ENCODE peak calls at places on chromosomes 3 and 15, in nine cellular contexts. One of them, this sample, is unnamed.
A peak's percentile ranks its signal among the peaks of the same experiment; 100 is the strongest.

GRCh38 chr3:170477395-170477794 is 58.7 kb downstream of the CLDN11 start:
- ATAC-seq in naive B cell: no peak
- ATAC-seq in stimulated activated naive B cell treated with anti-CD40 and anti-IgM and Interleukin-4, amounts not matched to agents 10 μg/mL and 1 μg/mL and 100 μg/mL, for 72 hours: no peak
- ATAC-seq in heart right ventricle: no peak
- ATAC-seq in activated CD4-positive, alpha-beta T cell treated with anti-CD3 and anti-CD28 coated beads for 36 hours: peak; percentile 57
- ATAC-seq in stimulated activated effector memory CD8-positive, alpha-beta T cell treated with anti-CD3 and anti-CD28 coated beads, Interleukin-12 subunit alpha, Interleukin-12 subunit beta, amount 100 ng/mL, for 72 hours: peak; percentile 79
- ATAC-seq in naive thymus-derived CD8-positive, alpha-beta T cell: no peak
- ATAC-seq in SK-N-SH treated with all-trans-retinoic acid at 6 μM for 48 hours: peak; percentile 48
- ATAC-seq in A549: no peak
- ATAC-seq in this sample: no peak

GRCh38 chr3:193863657-193864323 is 270.8 kb downstream of the OPA1 start:
- ATAC-seq in naive B cell: no peak
- ATAC-seq in stimulated activated effector memory CD8-positive, alpha-beta T cell treated with anti-CD3 and anti-CD28 coated beads, Interleukin-12 subunit alpha, Interleukin-12 subunit beta, amount 100 ng/mL, for 72 hours: no peak
- ATAC-seq in stimulated activated naive B cell treated with anti-CD40 and anti-IgM and Interleukin-4, amounts not matched to agents 10 μg/mL and 1 μg/mL and 100 μg/mL, for 72 hours: no peak
- ATAC-seq in naive thymus-derived CD8-positive, alpha-beta T cell: no peak
- ATAC-seq in activated CD4-positive, alpha-beta T cell treated with anti-CD3 and anti-CD28 coated beads for 36 hours: no peak
- ATAC-seq in heart right ventricle: peak; percentile 74
- ATAC-seq in A549: no peak
- ATAC-seq in SK-N-SH treated with all-trans-retinoic acid at 6 μM for 48 hours: peak; percentile 40
- ATAC-seq in this sample: no peak

GRCh38 chr3:4065080-4065479 is 238.1 kb upstream of the SETMAR start:
- ATAC-seq in naive thymus-derived CD8-positive, alpha-beta T cell: peak; percentile 44
- ATAC-seq in SK-N-SH treated with all-trans-retinoic acid at 6 μM for 48 hours: no peak
- ATAC-seq in naive B cell: peak; percentile 91
- ATAC-seq in stimulated activated naive B cell treated with anti-CD40 and anti-IgM and Interleukin-4, amounts not matched to agents 10 μg/mL and 1 μg/mL and 100 μg/mL, for 72 hours: peak; percentile 91
- ATAC-seq in A549: no peak
- ATAC-seq in stimulated activated effector memory CD8-positive, alpha-beta T cell treated with anti-CD3 and anti-CD28 coated beads, Interleukin-12 subunit alpha, Interleukin-12 subunit beta, amount 100 ng/mL, for 72 hours: no peak
- ATAC-seq in activated CD4-positive, alpha-beta T cell treated with anti-CD3 and anti-CD28 coated beads for 36 hours: no peak
- ATAC-seq in heart right ventricle: no peak
- ATAC-seq in this sample: peak; percentile 94

GRCh38 chr3:111285188-111285547 is 213.6 kb downstream of the NECTIN3 start:
- ATAC-seq in stimulated activated naive B cell treated with anti-CD40 and anti-IgM and Interleukin-4, amounts not matched to agents 10 μg/mL and 1 μg/mL and 100 μg/mL, for 72 hours: no peak
- ATAC-seq in A549: no peak
- ATAC-seq in heart right ventricle: no peak
- ATAC-seq in SK-N-SH treated with all-trans-retinoic acid at 6 μM for 48 hours: no peak
- ATAC-seq in naive B cell: no peak
- ATAC-seq in activated CD4-positive, alpha-beta T cell treated with anti-CD3 and anti-CD28 coated beads for 36 hours: no peak
- ATAC-seq in stimulated activated effector memory CD8-positive, alpha-beta T cell treated with anti-CD3 and anti-CD28 coated beads, Interleukin-12 subunit alpha, Interleukin-12 subunit beta, amount 100 ng/mL, for 72 hours: no peak
- ATAC-seq in naive thymus-derived CD8-positive, alpha-beta T cell: no peak
- ATAC-seq in this sample: no peak

GRCh38 chr3:71010731-71011455 is 572.6 kb downstream of the FOXP1 start:
- ATAC-seq in stimulated activated effector memory CD8-positive, alpha-beta T cell treated with anti-CD3 and anti-CD28 coated beads, Interleukin-12 subunit alpha, Interleukin-12 subunit beta, amount 100 ng/mL, for 72 hours: peak; percentile 97
- ATAC-seq in heart right ventricle: no peak
- ATAC-seq in SK-N-SH treated with all-trans-retinoic acid at 6 μM for 48 hours: no peak
- ATAC-seq in stimulated activated naive B cell treated with anti-CD40 and anti-IgM and Interleukin-4, amounts not matched to agents 10 μg/mL and 1 μg/mL and 100 μg/mL, for 72 hours: peak; percentile 88
- ATAC-seq in naive B cell: peak; percentile 65
- ATAC-seq in A549: no peak
- ATAC-seq in naive thymus-derived CD8-positive, alpha-beta T cell: peak; percentile 74
- ATAC-seq in activated CD4-positive, alpha-beta T cell treated with anti-CD3 and anti-CD28 coated beads for 36 hours: peak; percentile 96
- ATAC-seq in this sample: peak; percentile 86

GRCh38 chr15:86082619-86083377 is 3.1 kb downstream of the AGBL1 start:
- ATAC-seq in naive thymus-derived CD8-positive, alpha-beta T cell: no peak
- ATAC-seq in heart right ventricle: no peak
- ATAC-seq in naive B cell: no peak
- ATAC-seq in activated CD4-positive, alpha-beta T cell treated with anti-CD3 and anti-CD28 coated beads for 36 hours: peak; percentile 42
- ATAC-seq in A549: no peak
- ATAC-seq in SK-N-SH treated with all-trans-retinoic acid at 6 μM for 48 hours: peak; percentile 52
- ATAC-seq in stimulated activated naive B cell treated with anti-CD40 and anti-IgM and Interleukin-4, amounts not matched to agents 10 μg/mL and 1 μg/mL and 100 μg/mL, for 72 hours: no peak
- ATAC-seq in stimulated activated effector memory CD8-positive, alpha-beta T cell treated with anti-CD3 and anti-CD28 coated beads, Interleukin-12 subunit alpha, Interleukin-12 subunit beta, amount 100 ng/mL, for 72 hours: no peak
- ATAC-seq in this sample: no peak

GRCh38 chr3:21738935-21739334 is 12.1 kb downstream of the ZNF385D start:
- ATAC-seq in heart right ventricle: peak; percentile 48
- ATAC-seq in A549: no peak
- ATAC-seq in SK-N-SH treated with all-trans-retinoic acid at 6 μM for 48 hours: no peak
- ATAC-seq in stimulated activated effector memory CD8-positive, alpha-beta T cell treated with anti-CD3 and anti-CD28 coated beads, Interleukin-12 subunit alpha, Interleukin-12 subunit beta, amount 100 ng/mL, for 72 hours: no peak
- ATAC-seq in activated CD4-positive, alpha-beta T cell treated with anti-CD3 and anti-CD28 coated beads for 36 hours: no peak
- ATAC-seq in naive B cell: no peak
- ATAC-seq in stimulated activated naive B cell treated with anti-CD40 and anti-IgM and Interleukin-4, amounts not matched to agents 10 μg/mL and 1 μg/mL and 100 μg/mL, for 72 hours: no peak
- ATAC-seq in naive thymus-derived CD8-positive, alpha-beta T cell: no peak
- ATAC-seq in this sample: no peak

GRCh38 chr3:41158947-41159346 is 40.4 kb upstream of the CTNNB1 start:
- ATAC-seq in stimulated activated naive B cell treated with anti-CD40 and anti-IgM and Interleukin-4, amounts not matched to agents 10 μg/mL and 1 μg/mL and 100 μg/mL, for 72 hours: no peak
- ATAC-seq in naive thymus-derived CD8-positive, alpha-beta T cell: no peak
- ATAC-seq in A549: no peak
- ATAC-seq in SK-N-SH treated with all-trans-retinoic acid at 6 μM for 48 hours: no peak
- ATAC-seq in activated CD4-positive, alpha-beta T cell treated with anti-CD3 and anti-CD28 coated beads for 36 hours: peak; percentile 58
- ATAC-seq in naive B cell: no peak
- ATAC-seq in stimulated activated effector memory CD8-positive, alpha-beta T cell treated with anti-CD3 and anti-CD28 coated beads, Interleukin-12 subunit alpha, Interleukin-12 subunit beta, amount 100 ng/mL, for 72 hours: peak; percentile 33
- ATAC-seq in heart right ventricle: no peak
- ATAC-seq in this sample: no peak

GRCh38 chr3:112030911-112031310 is 3.6 kb upstream of the TMPRSS7 start:
- ATAC-seq in naive thymus-derived CD8-positive, alpha-beta T cell: no peak
- ATAC-seq in stimulated activated naive B cell treated with anti-CD40 and anti-IgM and Interleukin-4, amounts not matched to agents 10 μg/mL and 1 μg/mL and 100 μg/mL, for 72 hours: no peak
- ATAC-seq in naive B cell: no peak
- ATAC-seq in SK-N-SH treated with all-trans-retinoic acid at 6 μM for 48 hours: no peak
- ATAC-seq in A549: no peak
- ATAC-seq in activated CD4-positive, alpha-beta T cell treated with anti-CD3 and anti-CD28 coated beads for 36 hours: no peak
- ATAC-seq in heart right ventricle: no peak
- ATAC-seq in stimulated activated effector memory CD8-positive, alpha-beta T cell treated with anti-CD3 and anti-CD28 coated beads, Interleukin-12 subunit alpha, Interleukin-12 subunit beta, amount 100 ng/mL, for 72 hours: no peak
- ATAC-seq in this sample: no peak

GRCh38 chr3:188641076-188641475 is 487.1 kb downstream of the LPP start:
- ATAC-seq in stimulated activated effector memory CD8-positive, alpha-beta T cell treated with anti-CD3 and anti-CD28 coated beads, Interleukin-12 subunit alpha, Interleukin-12 subunit beta, amount 100 ng/mL, for 72 hours: no peak
- ATAC-seq in activated CD4-positive, alpha-beta T cell treated with anti-CD3 and anti-CD28 coated beads for 36 hours: no peak
- ATAC-seq in A549: no peak
- ATAC-seq in SK-N-SH treated with all-trans-retinoic acid at 6 μM for 48 hours: no peak
- ATAC-seq in stimulated activated naive B cell treated with anti-CD40 and anti-IgM and Interleukin-4, amounts not matched to agents 10 μg/mL and 1 μg/mL and 100 μg/mL, for 72 hours: no peak
- ATAC-seq in naive thymus-derived CD8-positive, alpha-beta T cell: no peak
- ATAC-seq in naive B cell: no peak
- ATAC-seq in heart right ventricle: no peak
- ATAC-seq in this sample: no peak